ENCODE peak calls at places on chromosomes 12 and 14, in four cellular contexts. W is HEK293T, O is activated T-cell treated with anti-CD3 and anti-CD28 coated beads for 1 hour, D is NCI-H446 treated with DMSO at 0.1 percent for 48 hours. P is an unnamed sample.

GRCh38 chr14:39265741-39266588 is 32.2 kb downstream of the MIA2 start:
- DNase-seq in O (no peak), D (no peak), W (no peak), P (no peak)

GRCh38 chr14:101130861-101131260 is 227.3 kb upstream of the RTL1 start:
- DNase-seq in O (no peak), W (no peak), D (no peak), P (no peak)

GRCh38 chr14:94021001-94021400 is 5.1 kb upstream of the OTUB2 start:
- DNase-seq in W (no peak), O (no peak), D (no peak), P (no peak)

GRCh38 chr12:129258781-129259318 is 405.6 kb downstream of the GLT1D1 start:
- DNase-seq in W (no peak), D (no peak), O (no peak), P (no peak)

GRCh38 chr12:122856999-122857671 is 21.9 kb downstream of the HIP1R start:
- DNase-seq in W (no peak), D (no peak), O (no peak), P (no peak)

GRCh38 chr12:29103539-29103974 is 45.5 kb upstream of the FAR2 start:
- DNase-seq in D (no peak), O (no peak), W (no peak), P (no peak)

GRCh38 chr14:65604946-65605345 is 192.4 kb downstream of the FUT8 start:
- DNase-seq in W (no peak), O (no peak), D (no peak), P (no peak)

GRCh38 chr14:57057803-57058202 is 210.9 kb downstream of the EXOC5 start:
- DNase-seq in O (no peak), D (no peak), W (no peak), P (peak)

GRCh38 chr14:73717247-73717646 is 3.1 kb upstream of the PNMA1 start:
- DNase-seq in O (no peak), W (no peak), D (no peak), P (no peak)

GRCh38 chr12:108333898-108334699 is 5.0 kb downstream of the CMKLR1 start:
- DNase-seq in D (peak), O (no peak), W (no peak), P (no peak)

GRCh38 chr14:91090733-91091132 is 23.1 kb upstream of the DGLUCY start:
- DNase-seq in D (no peak), W (no peak), O (no peak), P (no peak)

GRCh38 chr12:77060136-77060882 is 5.1 kb downstream of the E2F7 start:
- DNase-seq in O (no peak), D (no peak), W (no peak), P (no peak)

GRCh38 chr14:54381821-54382220 is 15.0 kb upstream of the CDKN3 start:
- DNase-seq in W (no peak), D (no peak), O (no peak), P (no peak)

GRCh38 chr12:111121840-111122239 is 201.5 kb upstream of the MYL2 start:
- DNase-seq in D (no peak), O (no peak), W (peak), P (no peak)

GRCh38 chr12:6038160-6038559 is 86.3 kb downstream of the VWF start:
- DNase-seq in W (peak), D (peak), O (no peak), P (peak)

GRCh38 chr14:81385824-81386223 is 14.3 kb downstream of the STON2 start:
- DNase-seq in W (no peak), D (no peak), O (no peak), P (no peak)

GRCh38 chr14:63039800-63040380 is 5.4 kb downstream of the KCNH5 start:
- DNase-seq in W (peak), D (no peak), O (no peak), P (peak)

GRCh38 chr12:6376079-6376941 is 947 bp upstream of the SCNN1A start:
- DNase-seq in O (no peak), D (no peak), W (peak), P (no peak)

GRCh38 chr12:47805417-47805816 is 14.3 kb downstream of the HDAC7 start:
- DNase-seq in O (no peak), W (no peak), D (no peak), P (no peak)

GRCh38 chr12:93785262-93786010 is 108.3 kb downstream of the CRADD start:
- DNase-seq in O (no peak), W (no peak), D (no peak), P (no peak)

GRCh38 chr12:55743131-55743921 is 404 bp downstream of the GDF11 start:
- DNase-seq in O (peak), W (peak), D (no peak), P (no peak)

GRCh38 chr14:102939329-102939728 is 16.9 kb downstream of the AMN start:
- DNase-seq in W (no peak), D (no peak), O (no peak), P (no peak)

GRCh38 chr12:2306686-2307249 is 254.0 kb downstream of the CACNA1C start:
- DNase-seq in W (no peak), O (no peak), D (no peak), P (no peak)

GRCh38 chr12:131598717-131599116 is 112.2 kb upstream of the SFSWAP start:
- DNase-seq in W (no peak), D (no peak), O (no peak), P (no peak)

GRCh38 chr14:72560331-72560730 is 333.6 kb downstream of the DPF3 start:
- DNase-seq in D (no peak), O (no peak), W (no peak), P (no peak)

GRCh38 chr12:115972241-115972640 is 305.3 kb downstream of the MED13L start:
- DNase-seq in O (no peak), D (no peak), W (no peak), P (no peak)

GRCh38 chr12:1590083-1590979 is 4.0 kb downstream of the FBXL14 start:
- DNase-seq in W (peak), D (no peak), O (no peak), P (no peak)

GRCh38 chr14:74290415-74290814 is 12.3 kb downstream of the ABCD4 start:
- DNase-seq in W (peak), D (no peak), O (no peak), P (peak)

GRCh38 chr12:93836616-93837260 is 159.6 kb downstream of the CRADD start:
- DNase-seq in W (no peak), O (no peak), D (no peak), P (no peak)

GRCh38 chr12:3160081-3160480 is 82.9 kb downstream of the TSPAN9 start:
- DNase-seq in D (no peak), W (no peak), O (no peak), P (no peak)

GRCh38 chr12:124720687-124721500 is 142.8 kb downstream of the SCARB1 start:
- DNase-seq in O (no peak), D (peak), W (peak), P (peak)

GRCh38 chr14:22140623-22141022 is 448.4 kb downstream of the DAD1 start:
- DNase-seq in D (no peak), W (no peak), O (no peak), P (no peak)

GRCh38 chr12:113875681-113876080 is 90.4 kb downstream of the RBM19 start:
- DNase-seq in W (no peak), O (no peak), D (no peak), P (no peak)

GRCh38 chr12:120652671-120653435 is 12.4 kb downstream of the CABP1 start:
- DNase-seq in D (no peak), W (no peak), O (no peak), P (no peak)

GRCh38 chr14:62691613-62692489 is 353.4 kb downstream of the KCNH5 start:
- DNase-seq in W (peak), D (no peak), O (no peak), P (peak)

GRCh38 chr14:56666294-56666693 is 86.7 kb downstream of the TMEM260 start:
- DNase-seq in O (no peak), D (no peak), W (no peak), P (no peak)

GRCh38 chr12:25121110-25121509 is 73.8 kb downstream of the DNAI7 start:
- DNase-seq in D (no peak), O (no peak), W (no peak), P (no peak)

GRCh38 chr12:1466481-1467260 is 127.7 kb downstream of the FBXL14 start:
- DNase-seq in O (no peak), W (peak), D (no peak), P (no peak)

GRCh38 chr14:26402126-26402525 is 195.7 kb downstream of the NOVA1 start:
- DNase-seq in D (no peak), W (no peak), O (no peak), P (peak)

GRCh38 chr14:99574099-99574880 is 29.7 kb downstream of the CCDC85C start:
- DNase-seq in O (no peak), D (peak), W (peak), P (peak)